ENCODE peak calls at places on chromosomes 3 and 15, in seven cellular contexts. One of them, this sample, is unnamed. For H3K4me1, the result is how much of the 10 kb centered on the place peaks cover.

GRCh38 chr3:25045291-25045690 is 382.8 kb upstream of the RARB start:
- DNase-seq in Panc1: no peak
- DNase-seq in mucosa of descending colon: peak
- DNase-seq in cardiac muscle cell: peak
- DNase-seq in tibial artery: no peak
- DNase-seq in lower lobe of right lung: no peak
- DNase-seq in endothelial cell of umbilical vein: peak
- DNase-seq in this sample: no peak

GRCh38 chr15:57566840-57567239 is 24.9 kb upstream of the MYZAP start:
- DNase-seq in Panc1: no peak
- DNase-seq in endothelial cell of umbilical vein: peak
- DNase-seq in cardiac muscle cell: no peak
- DNase-seq in tibial artery: no peak
- DNase-seq in lower lobe of right lung: no peak
- DNase-seq in mucosa of descending colon: peak
- DNase-seq in this sample: no peak

GRCh38 chr15:88646088-88646405 is 7.2 kb downstream of the ISG20 start:
- DNase-seq in lower lobe of right lung: no peak
- DNase-seq in mucosa of descending colon: no peak
- DNase-seq in cardiac muscle cell: no peak
- DNase-seq in tibial artery: no peak
- DNase-seq in Panc1: no peak
- DNase-seq in endothelial cell of umbilical vein: no peak
- DNase-seq in this sample: no peak

GRCh38 chr3:123283074-123283473 is 81.3 kb downstream of the SEC22A start:
- DNase-seq in endothelial cell of umbilical vein: no peak
- DNase-seq in tibial artery: peak
- DNase-seq in mucosa of descending colon: no peak
- DNase-seq in Panc1: no peak
- DNase-seq in lower lobe of right lung: no peak
- DNase-seq in cardiac muscle cell: no peak
- DNase-seq in this sample: no peak

GRCh38 chr3:187736418-187736871 is 8.8 kb downstream of the BCL6 start:
- DNase-seq in Panc1: no peak
- DNase-seq in tibial artery: no peak
- DNase-seq in lower lobe of right lung: peak
- DNase-seq in endothelial cell of umbilical vein: peak
- DNase-seq in cardiac muscle cell: peak
- DNase-seq in mucosa of descending colon: peak
- DNase-seq in this sample: no peak

GRCh38 chr15:69017978-69018377 is 3.5 kb downstream of the NOX5 start:
- DNase-seq in Panc1: no peak
- DNase-seq in tibial artery: no peak
- DNase-seq in endothelial cell of umbilical vein: no peak
- DNase-seq in cardiac muscle cell: no peak
- DNase-seq in mucosa of descending colon: no peak
- DNase-seq in lower lobe of right lung: no peak
- DNase-seq in this sample: no peak

GRCh38 chr3:41650406-41650805 is 311.5 kb downstream of the ULK4 start:
- DNase-seq in tibial artery: no peak
- DNase-seq in endothelial cell of umbilical vein: no peak
- DNase-seq in mucosa of descending colon: no peak
- DNase-seq in cardiac muscle cell: no peak
- DNase-seq in Panc1: no peak
- DNase-seq in lower lobe of right lung: no peak
- DNase-seq in this sample: no peak

GRCh38 chr3:78831446-78831972 is 936.3 kb downstream of the ROBO1 start:
- DNase-seq in lower lobe of right lung: no peak
- DNase-seq in mucosa of descending colon: no peak
- DNase-seq in cardiac muscle cell: no peak
- DNase-seq in Panc1: no peak
- DNase-seq in tibial artery: no peak
- DNase-seq in endothelial cell of umbilical vein: no peak
- DNase-seq in this sample: no peak

GRCh38 chr15:86935841-86936240 is 856.2 kb downstream of the AGBL1 start:
- DNase-seq in cardiac muscle cell: no peak
- DNase-seq in mucosa of descending colon: no peak
- DNase-seq in endothelial cell of umbilical vein: no peak
- DNase-seq in tibial artery: no peak
- DNase-seq in Panc1: no peak
- DNase-seq in lower lobe of right lung: no peak
- DNase-seq in this sample: no peak

GRCh38 chr3:119149484-119149883 is 3.5 kb downstream of the TEX55 start:
- DNase-seq in lower lobe of right lung: no peak
- DNase-seq in Panc1: no peak
- DNase-seq in cardiac muscle cell: peak
- DNase-seq in mucosa of descending colon: no peak
- DNase-seq in tibial artery: no peak
- DNase-seq in endothelial cell of umbilical vein: no peak
- DNase-seq in this sample: no peak

GRCh38 chr3:46895204-46895660 is 17.7 kb downstream of the PTH1R start:
- DNase-seq in Panc1: peak
- DNase-seq in tibial artery: peak
- DNase-seq in lower lobe of right lung: peak
- DNase-seq in endothelial cell of umbilical vein: peak
- DNase-seq in cardiac muscle cell: peak
- DNase-seq in mucosa of descending colon: peak
- DNase-seq in this sample: peak

GRCh38 chr15:48774484-48774883 is 36.4 kb downstream of the CEP152 start:
- DNase-seq in tibial artery: no peak
- DNase-seq in lower lobe of right lung: no peak
- DNase-seq in Panc1: no peak
- DNase-seq in cardiac muscle cell: no peak
- DNase-seq in mucosa of descending colon: no peak
- DNase-seq in endothelial cell of umbilical vein: no peak
- DNase-seq in this sample: no peak

GRCh38 chr3:178275793-178276192 is 260.4 kb upstream of the KCNMB2 start:
- DNase-seq in endothelial cell of umbilical vein: no peak
- DNase-seq in Panc1: no peak
- DNase-seq in lower lobe of right lung: no peak
- DNase-seq in cardiac muscle cell: no peak
- DNase-seq in tibial artery: no peak
- DNase-seq in mucosa of descending colon: no peak
- DNase-seq in this sample: no peak

GRCh38 chr3:183298708-183299153 is 45.7 kb downstream of the B3GNT5 start:
- DNase-seq in mucosa of descending colon: no peak
- DNase-seq in tibial artery: peak
- DNase-seq in lower lobe of right lung: peak
- DNase-seq in Panc1: no peak
- DNase-seq in cardiac muscle cell: peak
- DNase-seq in endothelial cell of umbilical vein: no peak
- DNase-seq in this sample: peak

GRCh38 chr3:127008236-127008635 is 25.3 kb downstream of the PLXNA1 start:
- DNase-seq in mucosa of descending colon: no peak
- DNase-seq in cardiac muscle cell: no peak
- DNase-seq in Panc1: no peak
- DNase-seq in endothelial cell of umbilical vein: no peak
- DNase-seq in tibial artery: no peak
- DNase-seq in lower lobe of right lung: no peak
- DNase-seq in this sample: no peak

GRCh38 chr3:66747251-66747650 is 246.4 kb upstream of the LRIG1 start:
- DNase-seq in tibial artery: no peak
- DNase-seq in Panc1: no peak
- DNase-seq in mucosa of descending colon: no peak
- DNase-seq in lower lobe of right lung: no peak
- DNase-seq in endothelial cell of umbilical vein: no peak
- DNase-seq in cardiac muscle cell: no peak
- DNase-seq in this sample: no peak

GRCh38 chr3:142857056-142857455 is 31.8 kb downstream of the PCOLCE2 start:
- DNase-seq in mucosa of descending colon: peak
- DNase-seq in endothelial cell of umbilical vein: no peak
- DNase-seq in Panc1: no peak
- DNase-seq in tibial artery: no peak
- DNase-seq in cardiac muscle cell: no peak
- DNase-seq in lower lobe of right lung: no peak
- DNase-seq in this sample: peak

GRCh38 chr15:31333119-31333518 is 6.5 kb downstream of the KLF13 start:
- DNase-seq in mucosa of descending colon: no peak
- DNase-seq in lower lobe of right lung: peak
- DNase-seq in cardiac muscle cell: no peak
- DNase-seq in Panc1: no peak
- DNase-seq in tibial artery: no peak
- DNase-seq in endothelial cell of umbilical vein: no peak
- DNase-seq in this sample: no peak

GRCh38 chr3:151236316-151236715 is 33.3 kb upstream of the GPR171 start:
- DNase-seq in Panc1: no peak
- DNase-seq in mucosa of descending colon: peak
- DNase-seq in endothelial cell of umbilical vein: no peak
- DNase-seq in tibial artery: no peak
- DNase-seq in cardiac muscle cell: peak
- DNase-seq in lower lobe of right lung: no peak
- DNase-seq in this sample: no peak

GRCh38 chr3:7787871-7788828 is 713.5 kb upstream of the LMCD1 start:
- DNase-seq in mucosa of descending colon: no peak
- DNase-seq in endothelial cell of umbilical vein: peak
- DNase-seq in tibial artery: no peak
- DNase-seq in cardiac muscle cell: peak
- DNase-seq in lower lobe of right lung: no peak
- DNase-seq in Panc1: no peak
- DNase-seq in this sample: no peak

GRCh38 chr3:193592841-193593665 is at the start of gene OPA1:
- DNase-seq in tibial artery: peak
- DNase-seq in endothelial cell of umbilical vein: peak
- DNase-seq in Panc1: peak
- DNase-seq in mucosa of descending colon: peak
- DNase-seq in cardiac muscle cell: peak
- DNase-seq in lower lobe of right lung: peak
- DNase-seq in this sample: peak

GRCh38 chr3:104642827-104643226 is 723.9 kb upstream of the ALCAM start:
- DNase-seq in cardiac muscle cell: no peak
- DNase-seq in lower lobe of right lung: no peak
- DNase-seq in mucosa of descending colon: no peak
- DNase-seq in tibial artery: no peak
- DNase-seq in endothelial cell of umbilical vein: no peak
- DNase-seq in Panc1: no peak
- DNase-seq in this sample: no peak
- H3K4me3 ChIP-seq in cardiac muscle cell: no peak
- H3K4me3 ChIP-seq in lower lobe of right lung: no peak
- H3K4me3 ChIP-seq in mucosa of descending colon: no peak
- H3K4me3 ChIP-seq in tibial artery: no peak
- H3K4me3 ChIP-seq in endothelial cell of umbilical vein: no peak
- H3K4me3 ChIP-seq in Panc1: no peak
- H3K4me3 ChIP-seq in this sample: no peak

DNA sequence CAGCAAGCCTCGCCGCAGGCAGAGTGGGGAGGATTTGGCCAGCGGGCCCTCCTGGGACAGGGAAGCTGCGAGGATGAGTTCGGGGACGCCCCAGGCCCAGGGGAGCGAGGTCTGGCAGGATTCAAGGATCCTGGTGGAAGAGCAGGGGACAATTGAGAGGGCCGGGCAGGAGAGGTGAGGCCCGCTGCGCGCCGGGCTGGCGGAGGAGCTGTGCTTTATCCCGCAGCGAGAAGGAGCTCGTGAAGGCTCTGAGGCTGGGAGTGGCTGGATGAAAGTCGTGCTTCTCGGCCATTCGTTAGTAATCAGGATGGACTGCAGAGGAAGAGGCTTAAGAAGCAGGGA is 3.6 kb downstream of the SLC51A start:
- DNase-seq in mucosa of descending colon: no peak
- DNase-seq in Panc1: no peak
- DNase-seq in lower lobe of right lung: no peak
- DNase-seq in endothelial cell of umbilical vein: no peak
- DNase-seq in tibial artery: peak
- DNase-seq in cardiac muscle cell: no peak
- DNase-seq in this sample: no peak
- H3K4me1 ChIP-seq in mucosa of descending colon: under half
- H3K4me1 ChIP-seq in Panc1: under half
- H3K4me1 ChIP-seq in lower lobe of right lung: under half
- H3K4me1 ChIP-seq in endothelial cell of umbilical vein: under half
- H3K4me1 ChIP-seq in tibial artery: under half
- H3K4me1 ChIP-seq in cardiac muscle cell: under half
- H3K4me1 ChIP-seq in this sample: under half

GRCh38 chr3:65596511-65597224 is 442.1 kb downstream of the MAGI1 start:
- DNase-seq in tibial artery: no peak
- DNase-seq in endothelial cell of umbilical vein: no peak
- DNase-seq in cardiac muscle cell: no peak
- DNase-seq in Panc1: no peak
- DNase-seq in mucosa of descending colon: no peak
- DNase-seq in lower lobe of right lung: no peak
- DNase-seq in this sample: no peak
- H3K4me3 ChIP-seq in tibial artery: peak
- H3K4me3 ChIP-seq in endothelial cell of umbilical vein: no peak
- H3K4me3 ChIP-seq in cardiac muscle cell: peak
- H3K4me3 ChIP-seq in Panc1: no peak
- H3K4me3 ChIP-seq in mucosa of descending colon: no peak
- H3K4me3 ChIP-seq in lower lobe of right lung: peak
- H3K4me3 ChIP-seq in this sample: peak

GRCh38 chr3:149375824-149376196 is 1.6 kb downstream of the TM4SF1 start:
- DNase-seq in cardiac muscle cell: no peak
- DNase-seq in mucosa of descending colon: no peak
- DNase-seq in lower lobe of right lung: no peak
- DNase-seq in endothelial cell of umbilical vein: no peak
- DNase-seq in Panc1: no peak
- DNase-seq in tibial artery: no peak
- DNase-seq in this sample: no peak

GRCh38 chr3:149373235-149374125 is 4.0 kb downstream of the TM4SF1 start:
- DNase-seq in endothelial cell of umbilical vein: peak
- DNase-seq in cardiac muscle cell: peak
- DNase-seq in tibial artery: no peak
- DNase-seq in lower lobe of right lung: no peak
- DNase-seq in Panc1: no peak
- DNase-seq in mucosa of descending colon: no peak
- DNase-seq in this sample: no peak

GRCh38 chr3:149376728-149377407 is 581 bp downstream of the TM4SF1 start:
- DNase-seq in mucosa of descending colon: no peak
- DNase-seq in endothelial cell of umbilical vein: peak
- DNase-seq in tibial artery: no peak
- DNase-seq in lower lobe of right lung: no peak
- DNase-seq in Panc1: no peak
- DNase-seq in cardiac muscle cell: peak
- DNase-seq in this sample: peak

GRCh38 chr3:149375164-149375823 is 2.2 kb downstream of the TM4SF1 start:
- DNase-seq in endothelial cell of umbilical vein: peak
- DNase-seq in cardiac muscle cell: peak
- DNase-seq in Panc1: no peak
- DNase-seq in mucosa of descending colon: no peak
- DNase-seq in tibial artery: no peak
- DNase-seq in lower lobe of right lung: no peak
- DNase-seq in this sample: no peak

DNA sequence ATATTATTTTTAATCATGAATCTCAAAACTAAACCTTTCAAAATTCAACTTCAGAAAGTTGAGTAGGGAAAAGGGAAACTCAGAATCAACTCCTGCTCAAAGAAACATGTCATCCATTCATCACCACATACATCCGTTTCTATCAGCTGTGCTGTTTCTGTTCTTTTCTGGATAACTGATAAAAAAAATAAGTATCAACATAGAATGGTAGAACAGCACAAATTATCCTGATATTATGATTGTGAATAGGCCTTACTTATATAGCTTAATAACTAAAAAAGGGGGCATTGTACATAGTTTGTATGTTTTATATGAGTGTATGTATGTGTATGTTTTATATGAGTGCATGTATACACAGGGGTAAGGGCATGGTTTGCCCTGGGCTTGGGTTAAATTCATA is 3.1 kb downstream of the TM4SF1 start:
- DNase-seq in mucosa of descending colon: no peak
- DNase-seq in cardiac muscle cell: peak
- DNase-seq in endothelial cell of umbilical vein: peak
- DNase-seq in tibial artery: no peak
- DNase-seq in Panc1: no peak
- DNase-seq in lower lobe of right lung: no peak
- DNase-seq in this sample: no peak
- H3K4me1 ChIP-seq in mucosa of descending colon: under half
- H3K4me1 ChIP-seq in cardiac muscle cell: under half
- H3K4me1 ChIP-seq in endothelial cell of umbilical vein: half or more
- H3K4me1 ChIP-seq in tibial artery: under half
- H3K4me1 ChIP-seq in Panc1: half or more
- H3K4me1 ChIP-seq in lower lobe of right lung: half or more
- H3K4me1 ChIP-seq in this sample: under half

This sample was measured in heart right ventricle.